ENCODE peak calls at places on chromosomes 3 and 15, in six cellular contexts. Y is cardiac muscle cell, J is tibial nerve, R is PC-3, X is bronchial epithelial cell, V is brain microvascular endothelial cell. O is an unnamed sample.

GRCh38 chr3:114418724-114419543 is 125.1 kb downstream of the TIGIT start:
- DNase-seq in Y (peak), J (no peak), R (peak), X (peak), V (peak), O (peak)

GRCh38 chr3:197736010-197736490 is 654 bp downstream of the RUBCN start:
- DNase-seq in Y (peak), J (no peak), R (no peak), X (no peak), V (no peak), O (peak)

GRCh38 chr15:101048191-101049011 is 129.2 kb downstream of the LRRK1 start:
- DNase-seq in Y (no peak), J (no peak), R (no peak), X (no peak), V (no peak), O (no peak)

GRCh38 chr15:65639509-65639908 is 17.8 kb downstream of the SLC24A1 start:
- DNase-seq in Y (no peak), J (no peak), R (no peak), X (no peak), V (no peak), O (no peak)

GRCh38 chr3:17032407-17033034 is 147.8 kb downstream of the PLCL2 start:
- DNase-seq in Y (peak), J (no peak), R (peak), X (peak), V (peak), O (peak)

GRCh38 chr3:50390523-50391177 is 31.3 kb upstream of the TMEM115 start:
- DNase-seq in Y (no peak), J (no peak), R (no peak), X (peak), V (no peak), O (peak)

GRCh38 chr3:172152869-172153268 is 113.5 kb downstream of the FNDC3B start:
- DNase-seq in Y (no peak), J (no peak), R (peak), X (peak), V (peak), O (peak)

GRCh38 chr3:194471863-194472262 is 14.9 kb downstream of the ATP13A3 start:
- DNase-seq in Y (no peak), J (no peak), R (no peak), X (no peak), V (no peak), O (no peak)

GRCh38 chr3:130345487-130346079 is at the start of gene COL6A5:
- DNase-seq in Y (peak), J (no peak), R (no peak), X (no peak), V (no peak), O (no peak)

GRCh38 chr15:86690566-86690965 is 610.9 kb downstream of the AGBL1 start:
- DNase-seq in Y (peak), J (no peak), R (peak), X (peak), V (no peak), O (peak)

GRCh38 chr3:18441521-18441920 is 16.4 kb upstream of the SATB1 start:
- DNase-seq in Y (no peak), J (no peak), R (no peak), X (no peak), V (no peak), O (no peak)

GRCh38 chr15:93900476-93901400 is 330.6 kb upstream of the MCTP2 start:
- DNase-seq in Y (no peak), J (no peak), R (no peak), X (no peak), V (no peak), O (no peak)

DNA sequence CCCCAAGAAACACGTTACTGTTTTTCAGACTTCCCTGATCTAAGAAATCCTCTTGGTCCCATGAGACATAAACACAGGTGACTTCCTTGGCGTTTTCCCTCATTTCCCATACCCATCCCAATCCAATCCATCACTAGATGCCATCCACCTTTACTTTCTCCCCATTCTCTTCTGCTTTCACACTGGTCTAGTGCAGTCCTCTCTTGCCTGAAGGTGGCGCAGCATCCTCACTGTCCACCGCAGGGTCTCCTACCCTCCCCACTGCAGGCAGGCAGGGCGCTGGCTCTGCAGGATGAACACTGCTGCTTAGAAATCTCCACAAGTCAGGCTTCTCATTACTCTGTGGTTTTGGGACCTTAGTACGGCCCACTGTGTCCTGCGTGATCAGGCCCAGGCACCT is 58.2 kb downstream of the RAB7A start:
- DNase-seq in Y (peak), J (no peak), R (no peak), X (no peak), V (no peak), O (peak)
- TF ChIP-seq CTCF in Y (peak), J (no peak), R (peak), X (peak), V (peak), O (peak)

DNA sequence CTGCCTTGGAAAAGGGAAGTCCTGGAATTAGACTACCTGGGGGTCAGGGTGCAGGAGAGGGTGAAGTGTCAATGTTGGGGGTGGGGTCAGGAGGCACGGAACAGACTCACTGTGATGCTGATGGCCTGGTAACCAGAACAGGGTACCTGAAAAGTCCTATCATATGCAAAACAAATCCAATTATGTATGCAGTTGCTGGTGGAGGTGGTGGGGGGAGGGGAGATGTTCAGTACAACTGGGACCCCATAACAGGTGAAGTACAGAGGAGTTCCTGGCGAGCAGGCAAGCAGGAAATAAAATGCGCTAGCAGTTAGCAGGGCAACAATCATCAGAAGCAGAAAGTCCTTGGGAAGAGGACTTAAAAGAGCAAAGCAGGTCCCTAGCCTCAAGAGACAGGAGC is 4.2 kb upstream of the KATNBL1 start:
- DNase-seq in Y (no peak), J (no peak), R (no peak), X (no peak), V (no peak), O (no peak)
- H3K4me3 ChIP-seq in Y (no peak), J (no peak), R (no peak), X (no peak), V (no peak), O (no peak)

GRCh38 chr15:88911766-88912118 is 1.4 kb downstream of the MFGE8 start:
- DNase-seq in Y (peak), J (no peak), R (peak), X (peak), V (no peak), O (peak)
- TF ChIP-seq CTCF in Y (no peak), J (no peak), R (no peak), X (peak), V (no peak), O (no peak)

GRCh38 chr3:29335438-29335837 is 54.6 kb downstream of the RBMS3 start:
- DNase-seq in Y (peak), J (peak), R (peak), X (peak), V (peak), O (peak)
- H3K4me3 ChIP-seq in Y (no peak), J (peak), R (peak), X (peak), V (peak), O (peak)